ENCODE peak calls at places on chromosomes 5 and 9, in six cellular contexts. Z is activated naive CD8-positive, alpha-beta T cell treated with anti-CD3 and anti-CD28 coated beads, Interleukin-2, amount 50 U/mL, for 24 hours; S is stimulated activated CD8-positive, alpha-beta memory T cell treated with anti-CD3 and anti-CD28 coated beads, Interleukin-2, amount 100 ng/mL, for 48 hours; H is HT1080; E is adipocyte; V is activated T-cell treated with anti-CD3 and anti-CD28 coated beads for 4 hours. F is an unnamed sample.

GRCh38 chr9:75200892-75201470 is 112.7 kb downstream of the OSTF1 start:
- DNase-seq in Z (no peak), S (no peak), H (peak), E (peak), V (no peak), F (no peak)

GRCh38 chr5:168740055-168740820 is 161.1 kb upstream of the PANK3 start:
- DNase-seq in Z (no peak), S (no peak), H (no peak), E (no peak), V (no peak), F (no peak)

GRCh38 chr9:94076557-94076956 is 7.7 kb upstream of the PTPDC1 start:
- DNase-seq in Z (no peak), S (no peak), H (no peak), E (no peak), V (no peak), F (no peak)

GRCh38 chr5:172678902-172679301 is 37.8 kb downstream of the NEURL1B start:
- DNase-seq in Z (no peak), S (no peak), H (no peak), E (no peak), V (no peak), F (no peak)

GRCh38 chr9:129583308-129584038 is 37.4 kb downstream of the C9orf50 start:
- DNase-seq in Z (no peak), S (no peak), H (no peak), E (peak), V (no peak), F (no peak)

GRCh38 chr5:123809594-123810172 is 297.7 kb downstream of the CSNK1G3 start:
- DNase-seq in Z (no peak), S (no peak), H (no peak), E (no peak), V (no peak), F (no peak)

GRCh38 chr5:32390819-32391591 is 53.5 kb downstream of the ZFR start:
- DNase-seq in Z (no peak), S (no peak), H (peak), E (peak), V (no peak), F (no peak)

GRCh38 chr5:81750308-81751008 is 439 bp downstream of the SSBP2 start:
- DNase-seq in Z (peak), S (peak), H (no peak), E (peak), V (no peak), F (no peak)

GRCh38 chr5:76732405-76733048 is 16.6 kb downstream of the F2R start:
- DNase-seq in Z (no peak), S (no peak), H (no peak), E (no peak), V (no peak), F (no peak)

GRCh38 chr5:118791986-118792734 is 196.2 kb downstream of the DTWD2 start:
- DNase-seq in Z (peak), S (no peak), H (peak), E (peak), V (no peak), F (no peak)

GRCh38 chr9:87678650-87679355 is 47.1 kb upstream of the CTSL start:
- DNase-seq in Z (peak), S (no peak), H (peak), E (peak), V (peak), F (peak)

GRCh38 chr5:178208540-178209227 is 4.4 kb downstream of the HNRNPAB start:
- DNase-seq in Z (no peak), S (no peak), H (no peak), E (no peak), V (no peak), F (no peak)

GRCh38 chr9:37410969-37411785 is 11.3 kb upstream of the GRHPR start:
- DNase-seq in Z (peak), S (no peak), H (no peak), E (peak), V (no peak), F (no peak)

GRCh38 chr5:82358454-82358853 is 80.3 kb upstream of the RPS23 start:
- DNase-seq in Z (no peak), S (no peak), H (no peak), E (no peak), V (no peak), F (no peak)

GRCh38 chr9:99387416-99387815 is 165.3 kb downstream of the SEC61B start:
- DNase-seq in Z (no peak), S (no peak), H (no peak), E (peak), V (no peak), F (no peak)

GRCh38 chr9:133715866-133716563 is 22.1 kb downstream of the SARDH start:
- DNase-seq in Z (peak), S (no peak), H (no peak), E (no peak), V (no peak), F (peak)

GRCh38 chr5:179243333-179243732 is 101.9 kb downstream of the ADAMTS2 start:
- DNase-seq in Z (no peak), S (no peak), H (no peak), E (peak), V (no peak), F (no peak)

GRCh38 chr5:150438873-150439546 is 10.5 kb downstream of the RPS14 start:
- DNase-seq in Z (no peak), S (no peak), H (no peak), E (peak), V (no peak), F (no peak)

GRCh38 chr5:96537386-96537785 is 104.3 kb upstream of the PCSK1 start:
- DNase-seq in Z (no peak), S (no peak), H (peak), E (peak), V (no peak), F (no peak)

GRCh38 chr9:106859957-106860715 is 2.8 kb upstream of the ZNF462 start:
- DNase-seq in Z (no peak), S (no peak), H (no peak), E (peak), V (no peak), F (no peak)

GRCh38 chr9:135355466-135356420 is 123.8 kb upstream of the PPP1R26 start:
- DNase-seq in Z (no peak), S (no peak), H (no peak), E (no peak), V (no peak), F (no peak)

GRCh38 chr5:171521219-171521633 is 101.8 kb downstream of the FGF18 start:
- DNase-seq in Z (no peak), S (no peak), H (peak), E (peak), V (no peak), F (no peak)

GRCh38 chr5:154590093-154590724 is 112.2 kb upstream of the HAND1 start:
- DNase-seq in Z (no peak), S (no peak), H (no peak), E (no peak), V (no peak), F (no peak)

GRCh38 chr9:136953771-136954269 is 1.7 kb downstream of the LCN12 start:
- DNase-seq in Z (no peak), S (no peak), H (no peak), E (no peak), V (no peak), F (no peak)